ENCODE peak calls at places on chromosomes 11 and 22, in eight cellular contexts. K is sciatic nerve, W is neuronal stem cell, Z is HTR-8/SVneo, O is NCI-H1092 treated with DMSO at 0.1 percent for 48 hours, M is NCI-H146, D is RPMI7951, B is DMS153. L is an unnamed sample.

GRCh38 chr11:60910711-60911366 is 3.1 kb upstream of the TMEM109 start:
- DNase-seq in K (no peak), W (no peak), Z (no peak), O (no peak), M (no peak), D (no peak), B (no peak), L (no peak)

GRCh38 chr11:33500865-33501479 is 199.7 kb downstream of the C11orf91 start:
- DNase-seq in K (no peak), W (peak), Z (peak), O (no peak), M (no peak), D (peak), B (no peak), L (no peak)

GRCh38 chr11:68798221-68798813 is 43.4 kb downstream of the CPT1A start:
- DNase-seq in K (no peak), W (peak), Z (peak), O (peak), M (no peak), D (no peak), B (no peak), L (no peak)

GRCh38 chr11:26741036-26741435 is 19.2 kb upstream of the SLC5A12 start:
- DNase-seq in K (no peak), W (no peak), Z (no peak), O (no peak), M (no peak), D (no peak), B (no peak), L (no peak)

GRCh38 chr11:130400793-130401483 is 27.5 kb downstream of the ADAMTS8 start:
- DNase-seq in K (no peak), W (no peak), Z (no peak), O (no peak), M (no peak), D (peak), B (no peak), L (peak)

GRCh38 chr11:67269401-67270255 is 3.4 kb downstream of the GRK2 start:
- DNase-seq in K (peak), W (no peak), Z (no peak), O (no peak), M (no peak), D (no peak), B (no peak), L (no peak)

GRCh38 chr11:58576792-58577440 is 1.3 kb upstream of the LPXN start:
- DNase-seq in K (no peak), W (no peak), Z (peak), O (no peak), M (peak), D (peak), B (no peak), L (no peak)

GRCh38 chr11:121417607-121418006 is 34.5 kb upstream of the SORL1 start:
- DNase-seq in K (no peak), W (no peak), Z (no peak), O (no peak), M (no peak), D (no peak), B (no peak), L (no peak)

GRCh38 chr11:85062626-85063025 is 564.5 kb downstream of the DLG2 start:
- DNase-seq in K (no peak), W (no peak), Z (no peak), O (no peak), M (no peak), D (no peak), B (no peak), L (no peak)

GRCh38 chr22:46299101-46299500 is 2.4 kb downstream of the GTSE1 start:
- DNase-seq in K (no peak), W (no peak), Z (no peak), O (no peak), M (no peak), D (no peak), B (no peak), L (no peak)

GRCh38 chr11:91850533-91851305 is 373.9 kb upstream of the FAT3 start:
- DNase-seq in K (no peak), W (peak), Z (no peak), O (no peak), M (no peak), D (peak), B (no peak), L (no peak)

GRCh38 chr22:30694638-30695350 is at the start of gene OSBP2:
- DNase-seq in K (peak), W (peak), Z (no peak), O (peak), M (peak), D (peak), B (no peak), L (no peak)

GRCh38 chr11:134155946-134156865 is 67.6 kb downstream of the NCAPD3 start:
- DNase-seq in K (no peak), W (no peak), Z (no peak), O (no peak), M (no peak), D (no peak), B (no peak), L (no peak)

GRCh38 chr11:75445315-75445953 is 12.4 kb upstream of the KLHL35 start:
- DNase-seq in K (peak), W (peak), Z (peak), O (peak), M (peak), D (peak), B (no peak), L (peak)

GRCh38 chr11:13343067-13343466 is 65.5 kb downstream of the BMAL1 start:
- DNase-seq in K (no peak), W (no peak), Z (no peak), O (no peak), M (no peak), D (no peak), B (no peak), L (no peak)

GRCh38 chr11:19698493-19699292 is 13.9 kb upstream of the NAV2 start:
- DNase-seq in K (no peak), W (no peak), Z (no peak), O (no peak), M (no peak), D (peak), B (no peak), L (peak)

GRCh38 chr11:71543866-71544265 is 4.4 kb upstream of the KRTAP5-9 start:
- DNase-seq in K (no peak), W (no peak), Z (no peak), O (no peak), M (no peak), D (no peak), B (no peak), L (no peak)

GRCh38 chr22:49017769-49018330 is 809.8 kb downstream of the BRD1 start:
- DNase-seq in K (peak), W (no peak), Z (no peak), O (no peak), M (no peak), D (no peak), B (no peak), L (no peak)

GRCh38 chr11:116373107-116373506 is 399.7 kb downstream of the BUD13 start:
- DNase-seq in K (no peak), W (no peak), Z (no peak), O (peak), M (peak), D (no peak), B (no peak), L (no peak)

GRCh38 chr22:45880732-45881523 is 96.0 kb downstream of the WNT7B start:
- DNase-seq in K (peak), W (no peak), Z (no peak), O (no peak), M (no peak), D (no peak), B (no peak), L (no peak)

GRCh38 chr11:112297248-112297866 is 36.7 kb upstream of the PLET1 start:
- DNase-seq in K (no peak), W (no peak), Z (no peak), O (no peak), M (no peak), D (no peak), B (no peak), L (no peak)

GRCh38 chr22:47245786-47246185 is 483.3 kb downstream of the TBC1D22A start:
- DNase-seq in K (no peak), W (no peak), Z (no peak), O (no peak), M (no peak), D (no peak), B (no peak), L (peak)

GRCh38 chr11:76102772-76103171 is 103.5 kb downstream of the WNT11 start:
- DNase-seq in K (no peak), W (no peak), Z (no peak), O (no peak), M (no peak), D (peak), B (no peak), L (no peak)

GRCh38 chr11:36566407-36567053 is 1.3 kb upstream of the RAG1 start:
- DNase-seq in K (no peak), W (no peak), Z (no peak), O (no peak), M (no peak), D (peak), B (no peak), L (no peak)